ENCODE peak calls at places on chromosomes 13 and 19, in eight cellular contexts. One of them, this sample, is unnamed.

GRCh38 chr19:55550321-55550650 is 4.9 kb upstream of the SBK3 start:
- DNase-seq in endodermal cell: no peak
- DNase-seq in WTC11: no peak
- DNase-seq in colonic mucosa: no peak
- DNase-seq in cardiac fibroblast: no peak
- DNase-seq in lung: no peak
- DNase-seq in adrenal gland: no peak
- DNase-seq in CD8-positive, alpha-beta T cell: no peak
- DNase-seq in this sample: no peak

GRCh38 chr19:3586707-3587346 is 1.5 kb downstream of the GIPC3 start:
- DNase-seq in cardiac fibroblast: no peak
- DNase-seq in lung: no peak
- DNase-seq in CD8-positive, alpha-beta T cell: no peak
- DNase-seq in colonic mucosa: no peak
- DNase-seq in WTC11: no peak
- DNase-seq in adrenal gland: peak; percentile 47
- DNase-seq in endodermal cell: no peak
- DNase-seq in this sample: no peak

GRCh38 chr19:34426096-34426661 is 2.0 kb upstream of the UBA2 start:
- DNase-seq in CD8-positive, alpha-beta T cell: no peak
- DNase-seq in endodermal cell: no peak
- DNase-seq in WTC11: no peak
- DNase-seq in adrenal gland: no peak
- DNase-seq in colonic mucosa: no peak
- DNase-seq in cardiac fibroblast: no peak
- DNase-seq in lung: no peak
- DNase-seq in this sample: no peak

GRCh38 chr19:57231686-57232085 is 863 bp downstream of the AURKC start:
- DNase-seq in cardiac fibroblast: no peak
- DNase-seq in CD8-positive, alpha-beta T cell: no peak
- DNase-seq in lung: no peak
- DNase-seq in colonic mucosa: no peak
- DNase-seq in adrenal gland: no peak
- DNase-seq in WTC11: no peak
- DNase-seq in endodermal cell: peak; percentile 30
- DNase-seq in this sample: peak; percentile 16

GRCh38 chr13:34640179-34640929 is 301.7 kb upstream of the NBEA start:
- DNase-seq in CD8-positive, alpha-beta T cell: no peak
- DNase-seq in endodermal cell: no peak
- DNase-seq in WTC11: no peak
- DNase-seq in adrenal gland: no peak
- DNase-seq in colonic mucosa: no peak
- DNase-seq in lung: peak; percentile 44
- DNase-seq in cardiac fibroblast: no peak
- DNase-seq in this sample: no peak

GRCh38 chr19:23273022-23273593 is 22.9 kb upstream of the ZNF724 start:
- DNase-seq in lung: no peak
- DNase-seq in WTC11: no peak
- DNase-seq in colonic mucosa: peak; percentile 50
- DNase-seq in endodermal cell: no peak
- DNase-seq in adrenal gland: no peak
- DNase-seq in cardiac fibroblast: no peak
- DNase-seq in CD8-positive, alpha-beta T cell: no peak
- DNase-seq in this sample: no peak

GRCh38 chr19:56270676-56271075 is 1.9 kb upstream of the EDDM13 start:
- DNase-seq in CD8-positive, alpha-beta T cell: no peak
- DNase-seq in cardiac fibroblast: no peak
- DNase-seq in colonic mucosa: no peak
- DNase-seq in adrenal gland: peak; percentile 45
- DNase-seq in WTC11: no peak
- DNase-seq in lung: peak; percentile 32
- DNase-seq in endodermal cell: no peak
- DNase-seq in this sample: no peak

GRCh38 chr19:42116308-42117075 is 15.8 kb downstream of the POU2F2 start:
- DNase-seq in WTC11: no peak
- DNase-seq in colonic mucosa: no peak
- DNase-seq in CD8-positive, alpha-beta T cell: no peak
- DNase-seq in endodermal cell: no peak
- DNase-seq in cardiac fibroblast: no peak
- DNase-seq in adrenal gland: no peak
- DNase-seq in lung: no peak
- DNase-seq in this sample: no peak

GRCh38 chr13:73943137-73943964 is 190.9 kb downstream of the KLF12 start:
- DNase-seq in colonic mucosa: no peak
- DNase-seq in WTC11: no peak
- DNase-seq in CD8-positive, alpha-beta T cell: no peak
- DNase-seq in cardiac fibroblast: no peak
- DNase-seq in endodermal cell: no peak
- DNase-seq in adrenal gland: no peak
- DNase-seq in lung: no peak
- DNase-seq in this sample: no peak

GRCh38 chr13:58855283-58855682 is 1223.7 kb downstream of the PCDH17 start:
- DNase-seq in WTC11: no peak
- DNase-seq in cardiac fibroblast: no peak
- DNase-seq in lung: no peak
- DNase-seq in adrenal gland: no peak
- DNase-seq in CD8-positive, alpha-beta T cell: no peak
- DNase-seq in colonic mucosa: no peak
- DNase-seq in endodermal cell: no peak
- DNase-seq in this sample: no peak

GRCh38 chr13:42836930-42837329 is 55.5 kb downstream of the FAM216B start:
- DNase-seq in colonic mucosa: no peak
- DNase-seq in WTC11: no peak
- DNase-seq in cardiac fibroblast: peak; percentile 82
- DNase-seq in CD8-positive, alpha-beta T cell: no peak
- DNase-seq in endodermal cell: peak; percentile 65
- DNase-seq in lung: no peak
- DNase-seq in adrenal gland: peak; percentile 34
- DNase-seq in this sample: no peak

GRCh38 chr13:73765651-73766384 is 368.4 kb downstream of the KLF12 start:
- DNase-seq in CD8-positive, alpha-beta T cell: peak; percentile 84
- DNase-seq in cardiac fibroblast: peak; percentile 90
- DNase-seq in endodermal cell: peak; percentile 93
- DNase-seq in colonic mucosa: peak; percentile 91
- DNase-seq in lung: peak; percentile 65
- DNase-seq in WTC11: peak; percentile 77
- DNase-seq in adrenal gland: peak; percentile 63
- DNase-seq in this sample: peak; percentile 78

GRCh38 chr13:28327761-28328607 is 166.9 kb downstream of the FLT1 start:
- DNase-seq in CD8-positive, alpha-beta T cell: no peak
- DNase-seq in WTC11: no peak
- DNase-seq in colonic mucosa: no peak
- DNase-seq in lung: no peak
- DNase-seq in adrenal gland: no peak
- DNase-seq in endodermal cell: no peak
- DNase-seq in cardiac fibroblast: no peak
- DNase-seq in this sample: no peak

GRCh38 chr13:20182231-20182846 is 10.4 kb downstream of the GJB2 start:
- DNase-seq in cardiac fibroblast: peak; percentile 84
- DNase-seq in adrenal gland: peak; percentile 63
- DNase-seq in colonic mucosa: no peak
- DNase-seq in CD8-positive, alpha-beta T cell: no peak
- DNase-seq in WTC11: peak; percentile 46
- DNase-seq in lung: peak; percentile 52
- DNase-seq in endodermal cell: peak; percentile 82
- DNase-seq in this sample: no peak

GRCh38 chr13:99265823-99266426 is 7.7 kb upstream of the GPR18 start:
- DNase-seq in endodermal cell: no peak
- DNase-seq in WTC11: no peak
- DNase-seq in lung: no peak
- DNase-seq in CD8-positive, alpha-beta T cell: no peak
- DNase-seq in colonic mucosa: no peak
- DNase-seq in cardiac fibroblast: peak; percentile 68
- DNase-seq in adrenal gland: no peak
- DNase-seq in this sample: no peak

DNA sequence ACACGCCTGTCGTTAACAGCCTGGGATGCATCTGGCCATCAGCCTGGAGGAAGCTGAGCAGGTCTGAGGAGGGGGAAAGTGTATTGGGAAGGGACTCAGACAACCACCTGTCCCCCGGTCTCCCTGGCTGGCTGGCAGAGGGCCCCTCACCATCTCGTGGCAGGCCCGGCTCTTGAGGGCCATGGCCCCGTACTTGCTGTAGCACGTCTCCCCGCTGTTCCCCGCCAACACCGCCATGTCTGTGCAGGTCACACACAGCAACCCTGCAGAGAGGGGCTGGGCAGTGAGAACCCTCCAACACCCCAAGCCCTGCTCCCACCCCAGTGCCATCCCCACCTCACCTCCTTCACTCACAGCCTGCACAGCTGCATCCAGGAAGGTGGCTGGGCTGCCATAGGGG is 4.0 kb downstream of the TRMT1 start:
- DNase-seq in adrenal gland: no peak
- DNase-seq in colonic mucosa: no peak
- DNase-seq in endodermal cell: no peak
- DNase-seq in lung: no peak
- DNase-seq in CD8-positive, alpha-beta T cell: no peak
- DNase-seq in WTC11: no peak
- DNase-seq in cardiac fibroblast: no peak
- DNase-seq in this sample: no peak
- TF ChIP-seq CTCF in adrenal gland: no peak
- TF ChIP-seq CTCF in colonic mucosa: no peak
- TF ChIP-seq CTCF in endodermal cell: no peak
- TF ChIP-seq CTCF in lung: no peak
- TF ChIP-seq CTCF in CD8-positive, alpha-beta T cell: no peak
- TF ChIP-seq CTCF in WTC11: no peak
- TF ChIP-seq CTCF in cardiac fibroblast: no peak
- TF ChIP-seq CTCF in this sample: no peak

GRCh38 chr19:39661565-39661964 is 5.9 kb downstream of the LGALS16 start:
- DNase-seq in endodermal cell: no peak
- DNase-seq in cardiac fibroblast: no peak
- DNase-seq in CD8-positive, alpha-beta T cell: no peak
- DNase-seq in WTC11: no peak
- DNase-seq in colonic mucosa: no peak
- DNase-seq in lung: no peak
- DNase-seq in adrenal gland: no peak
- DNase-seq in this sample: no peak
- TF ChIP-seq CTCF in endodermal cell: no peak
- TF ChIP-seq CTCF in cardiac fibroblast: no peak
- TF ChIP-seq CTCF in CD8-positive, alpha-beta T cell: no peak
- TF ChIP-seq CTCF in WTC11: no peak
- TF ChIP-seq CTCF in colonic mucosa: no peak
- TF ChIP-seq CTCF in lung: no peak
- TF ChIP-seq CTCF in adrenal gland: no peak
- TF ChIP-seq CTCF in this sample: no peak

DNA sequence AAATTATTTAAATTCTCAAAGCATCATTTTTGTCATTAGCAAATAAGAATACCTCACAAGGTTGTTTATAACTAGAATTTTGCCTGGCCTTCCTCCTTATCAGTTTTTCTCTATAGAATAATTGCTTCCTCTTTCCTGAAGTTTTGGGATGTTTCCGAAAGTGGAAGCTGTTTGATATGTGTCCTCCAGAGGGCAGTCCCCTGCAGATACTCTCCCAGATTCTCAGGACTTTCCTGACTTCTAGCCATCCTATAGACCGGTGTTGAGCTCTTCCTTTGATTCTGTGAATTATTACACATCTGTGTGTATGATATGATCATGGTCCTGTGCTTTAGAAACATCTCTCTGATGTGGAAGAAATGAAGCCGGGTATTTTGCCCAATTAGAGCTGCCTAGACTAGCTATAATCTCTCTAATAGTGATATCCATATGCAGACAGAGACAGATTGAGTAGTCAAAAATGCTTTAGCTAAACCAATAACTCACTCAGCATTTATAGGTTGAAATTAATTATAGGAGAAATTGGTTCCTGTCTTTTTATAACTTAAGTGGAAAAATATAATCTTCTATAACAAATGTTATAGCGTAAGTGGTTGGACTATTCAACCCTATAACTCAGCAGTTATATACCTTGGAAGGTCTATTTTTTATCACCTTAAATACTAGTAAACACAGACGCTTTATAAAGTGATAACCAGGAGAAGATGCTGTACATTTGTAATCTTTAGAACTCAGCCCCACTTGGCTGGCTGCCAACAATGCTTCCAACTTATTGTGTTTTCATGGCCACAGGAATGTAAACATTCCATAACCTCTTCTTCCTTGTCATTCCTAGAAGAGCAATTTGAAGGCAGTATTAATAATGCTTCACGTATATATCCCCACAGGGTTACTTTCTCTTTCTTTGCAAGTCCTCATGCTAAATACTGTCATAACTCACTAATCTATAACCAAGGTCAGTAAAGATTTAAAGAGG is 201.0 kb upstream of the RXFP2 start:
- DNase-seq in endodermal cell: no peak
- DNase-seq in adrenal gland: no peak
- DNase-seq in colonic mucosa: peak; percentile 25
- DNase-seq in CD8-positive, alpha-beta T cell: no peak
- DNase-seq in lung: no peak
- DNase-seq in WTC11: no peak
- DNase-seq in cardiac fibroblast: peak; percentile 68
- DNase-seq in this sample: no peak
- TF ChIP-seq CTCF in endodermal cell: peak; percentile 87
- TF ChIP-seq CTCF in adrenal gland: peak; percentile 8
- TF ChIP-seq CTCF in colonic mucosa: peak; percentile 35
- TF ChIP-seq CTCF in CD8-positive, alpha-beta T cell: no peak
- TF ChIP-seq CTCF in lung: no peak
- TF ChIP-seq CTCF in WTC11: peak; percentile 30
- TF ChIP-seq CTCF in cardiac fibroblast: peak; percentile 78
- TF ChIP-seq CTCF in this sample: peak; percentile 74

GRCh38 chr19:4609878-4610511 is 29.3 kb upstream of the TNFAIP8L1 start:
- DNase-seq in WTC11: no peak
- DNase-seq in endodermal cell: peak; percentile 78
- DNase-seq in lung: no peak
- DNase-seq in adrenal gland: no peak
- DNase-seq in cardiac fibroblast: no peak
- DNase-seq in colonic mucosa: no peak
- DNase-seq in CD8-positive, alpha-beta T cell: no peak
- DNase-seq in this sample: no peak
- TF ChIP-seq CTCF in WTC11: no peak
- TF ChIP-seq CTCF in endodermal cell: no peak
- TF ChIP-seq CTCF in lung: no peak
- TF ChIP-seq CTCF in adrenal gland: no peak
- TF ChIP-seq CTCF in cardiac fibroblast: no peak
- TF ChIP-seq CTCF in colonic mucosa: no peak
- TF ChIP-seq CTCF in CD8-positive, alpha-beta T cell: no peak
- TF ChIP-seq CTCF in this sample: no peak

DNA sequence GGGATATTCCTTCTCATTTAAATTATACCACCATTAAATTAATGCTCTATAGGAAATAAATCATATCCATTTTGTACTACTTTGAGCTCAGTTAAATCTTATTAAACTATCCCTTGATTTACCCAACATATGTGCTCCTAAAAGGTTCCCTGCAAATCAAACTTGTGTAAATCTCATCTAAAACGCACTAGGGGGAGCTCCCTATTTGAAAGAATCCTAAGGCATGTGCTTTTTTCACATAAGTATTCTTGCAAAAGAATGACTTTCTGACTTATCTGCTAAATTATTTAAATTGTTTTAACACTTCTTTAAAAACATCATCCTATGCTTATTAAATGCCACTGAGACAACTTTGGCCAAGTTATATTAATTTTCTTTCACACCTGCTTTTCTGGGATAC is 7.9 kb downstream of the INTS6 start:
- DNase-seq in WTC11: no peak
- DNase-seq in endodermal cell: no peak
- DNase-seq in colonic mucosa: no peak
- DNase-seq in lung: no peak
- DNase-seq in CD8-positive, alpha-beta T cell: no peak
- DNase-seq in cardiac fibroblast: peak; percentile 78
- DNase-seq in adrenal gland: no peak
- DNase-seq in this sample: no peak
- TF ChIP-seq CTCF in WTC11: no peak
- TF ChIP-seq CTCF in endodermal cell: peak; percentile 65
- TF ChIP-seq CTCF in colonic mucosa: no peak
- TF ChIP-seq CTCF in lung: no peak
- TF ChIP-seq CTCF in CD8-positive, alpha-beta T cell: no peak
- TF ChIP-seq CTCF in cardiac fibroblast: no peak
- TF ChIP-seq CTCF in adrenal gland: peak; percentile 27
- TF ChIP-seq CTCF in this sample: peak; percentile 44

This sample was measured in type B pancreatic cell.